ENCODE peak calls at places on chromosomes 1 and 21, in four cellular contexts. T, J, E and S are unnamed samples.
A peak's percentile ranks its signal among the peaks of the same experiment; 100 is the strongest.

GRCh38 chr1:28508435-28508754 is 2.6 kb downstream of the RCC1 start:
- DNase-seq in T (no peak), J (no peak), E (no peak), S (no peak)

GRCh38 chr1:115251856-115252255 is 86.2 kb downstream of the NGF start:
- DNase-seq in T (peak; percentile 96), J (no peak), E (no peak), S (no peak)

GRCh38 chr21:42009018-42009830 is 936 bp downstream of the ZBTB21 start:
- DNase-seq in T (peak; percentile 81), J (peak; percentile 8), E (peak; percentile 52), S (peak; percentile 18)

GRCh38 chr1:102186541-102186940 is 189.8 kb upstream of the OLFM3 start:
- DNase-seq in T (no peak), J (no peak), E (no peak), S (no peak)

GRCh38 chr1:181112071-181112929 is 23.8 kb downstream of the IER5 start:
- DNase-seq in T (peak; percentile 99), J (no peak), E (peak; percentile 82), S (no peak)

GRCh38 chr1:46757256-46757955 is 38.5 kb upstream of the EFCAB14 start:
- DNase-seq in T (no peak), J (no peak), E (no peak), S (no peak)

GRCh38 chr1:222933273-222933672 is 118.4 kb downstream of the DISP1 start:
- DNase-seq in T (no peak), J (no peak), E (no peak), S (no peak)

GRCh38 chr1:1806890-1807289 is 28.6 kb upstream of the NADK start:
- DNase-seq in T (peak; percentile 54), J (no peak), E (no peak), S (no peak)

GRCh38 chr1:156119503-156120209 is 5.1 kb downstream of the LMNA start:
- DNase-seq in T (peak; percentile 69), J (no peak), E (peak; percentile 87), S (no peak)

GRCh38 chr1:27556781-27557595 is 47.0 kb downstream of the AHDC1 start:
- DNase-seq in T (peak; percentile 97), J (peak; percentile 56), E (peak; percentile 95), S (peak; percentile 56)

GRCh38 chr1:246680180-246680579 is 44.0 kb upstream of the SCCPDH start:
- DNase-seq in T (peak; percentile 40), J (no peak), E (no peak), S (no peak)

GRCh38 chr1:153341431-153341934 is 7.2 kb downstream of the PGLYRP4 start:
- DNase-seq in T (no peak), J (no peak), E (no peak), S (no peak)

GRCh38 chr1:39866767-39867166 is 16.5 kb downstream of the TRIT1 start:
- DNase-seq in T (peak; percentile 73), J (no peak), E (no peak), S (no peak)

GRCh38 chr1:29416825-29417557 is 180.7 kb downstream of the PTPRU start:
- DNase-seq in T (peak; percentile 12), J (no peak), E (no peak), S (no peak)

GRCh38 chr1:153951801-153952200 is 5.3 kb upstream of the DENND4B start:
- DNase-seq in T (no peak), J (no peak), E (no peak), S (no peak)

GRCh38 chr1:206835186-206835585 is 30.2 kb upstream of the IL20 start:
- DNase-seq in T (no peak), J (no peak), E (no peak), S (no peak)

GRCh38 chr21:42145569-42146250 is 73.2 kb upstream of the ABCG1 start:
- DNase-seq in T (peak; percentile 54), J (peak; percentile 38), E (peak; percentile 85), S (peak; percentile 49)